ENCODE peak calls at places on chromosomes 1 and 21, in four cellular contexts. One of them, this sample, is unnamed.

GRCh38 chr21:31482460-31482859 is 138.4 kb upstream of the TIAM1 start:
- DNase-seq in BJ: no peak
- DNase-seq in tibial artery: no peak
- DNase-seq in Caco-2: no peak
- DNase-seq in this sample: no peak

GRCh38 chr1:228272831-228273571 is 65.2 kb downstream of the OBSCN start:
- DNase-seq in BJ: no peak
- DNase-seq in tibial artery: no peak
- DNase-seq in Caco-2: peak; percentile 31
- DNase-seq in this sample: no peak

GRCh38 chr1:112744019-112744578 is 29.0 kb upstream of the PPM1J start:
- DNase-seq in BJ: no peak
- DNase-seq in tibial artery: no peak
- DNase-seq in Caco-2: no peak
- DNase-seq in this sample: no peak

GRCh38 chr1:151949371-151950193 is 40.3 kb upstream of the THEM4 start:
- DNase-seq in BJ: no peak
- DNase-seq in tibial artery: no peak
- DNase-seq in Caco-2: no peak
- DNase-seq in this sample: no peak

GRCh38 chr1:26019641-26020315 is 1.8 kb upstream of the EXTL1 start:
- DNase-seq in BJ: no peak
- DNase-seq in tibial artery: no peak
- DNase-seq in Caco-2: no peak
- DNase-seq in this sample: no peak

GRCh38 chr21:46325073-46325912 is 1.3 kb downstream of the PCNT start:
- DNase-seq in BJ: no peak
- DNase-seq in tibial artery: peak; percentile 20
- DNase-seq in Caco-2: peak; percentile 73
- DNase-seq in this sample: peak; percentile 10

GRCh38 chr1:100538935-100539835 is 1.2 kb downstream of the GPR88 start:
- DNase-seq in BJ: no peak
- DNase-seq in tibial artery: no peak
- DNase-seq in Caco-2: no peak
- DNase-seq in this sample: no peak

GRCh38 chr1:8807004-8807403 is 10.4 kb downstream of the RERE start:
- DNase-seq in BJ: no peak
- DNase-seq in tibial artery: no peak
- DNase-seq in Caco-2: no peak
- DNase-seq in this sample: no peak

GRCh38 chr1:211420389-211420788 is 71.6 kb downstream of the RD3 start:
- DNase-seq in BJ: no peak
- DNase-seq in tibial artery: no peak
- DNase-seq in Caco-2: no peak
- DNase-seq in this sample: no peak

GRCh38 chr21:33775100-33775828 is 133.0 kb downstream of the ITSN1 start:
- DNase-seq in BJ: no peak
- DNase-seq in tibial artery: no peak
- DNase-seq in Caco-2: no peak
- DNase-seq in this sample: no peak

GRCh38 chr1:95326023-95326422 is 92.0 kb downstream of the RWDD3 start:
- DNase-seq in BJ: no peak
- DNase-seq in tibial artery: no peak
- DNase-seq in Caco-2: no peak
- DNase-seq in this sample: no peak

GRCh38 chr1:206442101-206442500 is 28.2 kb upstream of the IKBKE start:
- DNase-seq in BJ: no peak
- DNase-seq in tibial artery: no peak
- DNase-seq in Caco-2: no peak
- DNase-seq in this sample: no peak

GRCh38 chr1:200890818-200891773 is 3.6 kb upstream of the INAVA start:
- DNase-seq in BJ: no peak
- DNase-seq in tibial artery: no peak
- DNase-seq in Caco-2: peak; percentile 95
- DNase-seq in this sample: no peak

GRCh38 chr1:114448370-114448769 is 62.6 kb downstream of the TRIM33 start:
- DNase-seq in BJ: no peak
- DNase-seq in tibial artery: no peak
- DNase-seq in Caco-2: no peak
- DNase-seq in this sample: no peak

GRCh38 chr1:201385299-201385891 is 7.9 kb upstream of the TNNT2 start:
- DNase-seq in BJ: no peak
- DNase-seq in tibial artery: peak; percentile 28
- DNase-seq in Caco-2: peak; percentile 80
- DNase-seq in this sample: no peak

GRCh38 chr1:3323021-3323790 is 131.3 kb upstream of the ARHGEF16 start:
- DNase-seq in BJ: no peak
- DNase-seq in tibial artery: no peak
- DNase-seq in Caco-2: peak; percentile 72
- DNase-seq in this sample: no peak

GRCh38 chr1:182246783-182247182 is 144.8 kb downstream of the GLUL start:
- DNase-seq in BJ: no peak
- DNase-seq in tibial artery: no peak
- DNase-seq in Caco-2: no peak
- DNase-seq in this sample: no peak

GRCh38 chr1:94332516-94332915 is 85.7 kb upstream of the ABCD3 start:
- DNase-seq in BJ: no peak
- DNase-seq in tibial artery: no peak
- DNase-seq in Caco-2: no peak
- DNase-seq in this sample: no peak

GRCh38 chr1:52713590-52713989 is 12.7 kb upstream of the ZYG11B start:
- DNase-seq in BJ: no peak
- DNase-seq in tibial artery: no peak
- DNase-seq in Caco-2: no peak
- DNase-seq in this sample: no peak

GRCh38 chr1:47893412-47893811 is 103.8 kb downstream of the TRABD2B start:
- DNase-seq in BJ: no peak
- DNase-seq in tibial artery: no peak
- DNase-seq in Caco-2: no peak
- DNase-seq in this sample: no peak

GRCh38 chr1:80531182-80531581 is 1269.6 kb upstream of the ADGRL2 start:
- DNase-seq in BJ: no peak
- DNase-seq in tibial artery: no peak
- DNase-seq in Caco-2: no peak
- DNase-seq in this sample: no peak

GRCh38 chr1:117676615-117677130 is 70.8 kb downstream of the TENT5C start:
- DNase-seq in BJ: no peak
- DNase-seq in tibial artery: no peak
- DNase-seq in Caco-2: no peak
- DNase-seq in this sample: no peak
- TF ChIP-seq CTCF in BJ: no peak
- TF ChIP-seq CTCF in tibial artery: no peak
- TF ChIP-seq CTCF in Caco-2: no peak
- TF ChIP-seq CTCF in this sample: no peak

DNA sequence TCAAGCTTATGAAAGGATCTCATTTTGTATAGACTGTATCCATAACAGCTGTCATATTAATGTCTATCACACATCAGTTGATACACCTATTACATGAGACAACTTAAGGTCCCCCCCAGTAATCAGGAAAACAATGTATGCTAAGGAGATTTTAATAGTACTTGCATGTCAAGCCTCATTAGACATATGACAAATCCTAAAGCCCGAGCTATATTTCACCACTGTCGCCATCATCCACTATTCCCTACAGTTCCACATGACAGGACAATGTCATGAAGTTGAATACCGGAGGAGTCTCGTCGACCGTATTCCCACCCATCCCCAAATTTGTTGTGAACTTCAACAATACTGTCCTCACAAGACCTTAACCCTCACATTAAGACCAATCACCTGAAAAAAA is 3.4 kb downstream of the HMGN1 start:
- DNase-seq in BJ: no peak
- DNase-seq in tibial artery: no peak
- DNase-seq in Caco-2: no peak
- DNase-seq in this sample: no peak
- H3K4me3 ChIP-seq in BJ: no peak overlapping the region
- H3K4me3 ChIP-seq in tibial artery: no peak overlapping the region
- H3K4me3 ChIP-seq in Caco-2: no peak overlapping the region
- H3K4me3 ChIP-seq in this sample: no peak overlapping the region

GRCh38 chr21:21101911-21102310 is 103.7 kb downstream of the NCAM2 start:
- DNase-seq in BJ: no peak
- DNase-seq in tibial artery: no peak
- DNase-seq in Caco-2: peak; percentile 39
- DNase-seq in this sample: no peak
- TF ChIP-seq CTCF in BJ: no peak
- TF ChIP-seq CTCF in tibial artery: no peak
- TF ChIP-seq CTCF in Caco-2: peak; percentile 34
- TF ChIP-seq CTCF in this sample: peak; percentile 40

DNA sequence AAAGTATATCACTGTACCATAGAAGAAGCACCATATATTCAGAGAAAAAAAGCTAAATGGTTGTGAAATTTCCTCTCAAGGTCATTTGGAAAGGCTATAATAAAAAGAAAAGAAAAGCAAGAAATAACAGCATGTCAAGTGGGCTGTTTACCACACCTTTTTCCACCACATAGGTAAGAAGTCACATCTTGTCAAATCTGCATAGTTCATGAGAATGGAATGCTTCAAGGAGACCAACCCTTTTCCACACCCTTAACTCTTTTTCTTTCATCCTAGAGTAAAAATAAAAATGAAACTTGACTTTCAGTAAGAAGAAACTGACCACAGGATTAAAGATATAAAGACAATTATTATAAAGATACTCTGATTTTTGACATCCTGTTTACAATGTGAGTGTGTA is 91.2 kb downstream of the ATP6V1G3 start:
- DNase-seq in BJ: no peak
- DNase-seq in tibial artery: no peak
- DNase-seq in Caco-2: no peak
- DNase-seq in this sample: no peak
- H3K4me3 ChIP-seq in BJ: no peak overlapping the region
- H3K4me3 ChIP-seq in tibial artery: no peak overlapping the region
- H3K4me3 ChIP-seq in Caco-2: no peak overlapping the region
- H3K4me3 ChIP-seq in this sample: no peak overlapping the region

DNA sequence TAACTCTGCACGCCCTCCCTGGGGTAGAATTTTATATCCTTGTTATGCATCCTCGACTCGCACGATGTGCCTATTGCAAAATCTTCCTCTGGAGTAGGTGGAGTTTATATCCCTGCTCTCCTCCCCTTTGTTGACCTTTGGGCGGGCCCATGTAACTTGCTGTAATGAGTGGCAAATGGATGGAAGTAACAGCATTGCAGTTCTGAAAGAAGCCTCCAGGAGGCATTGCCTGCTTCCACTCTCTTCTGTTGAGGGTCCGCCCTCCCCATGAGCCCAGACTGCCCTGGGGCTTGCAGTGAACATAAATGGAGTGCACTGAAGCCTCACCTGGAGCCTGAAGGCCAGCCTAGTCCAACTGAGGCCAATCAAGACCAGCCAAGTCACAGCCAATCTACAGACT is 62.2 kb upstream of the GRIK3 start:
- DNase-seq in BJ: no peak
- DNase-seq in tibial artery: no peak
- DNase-seq in Caco-2: no peak
- DNase-seq in this sample: no peak
- TF ChIP-seq CTCF in BJ: no peak
- TF ChIP-seq CTCF in tibial artery: no peak
- TF ChIP-seq CTCF in Caco-2: no peak
- TF ChIP-seq CTCF in this sample: peak; percentile 21

GRCh38 chr1:153789478-153790148 is 14.4 kb downstream of the SLC27A3 start:
- DNase-seq in BJ: no peak
- DNase-seq in tibial artery: no peak
- DNase-seq in Caco-2: no peak
- DNase-seq in this sample: no peak
- H3K4me3 ChIP-seq in BJ: no peak overlapping the region
- H3K4me3 ChIP-seq in tibial artery: peak overlapping the region; percentile 48
- H3K4me3 ChIP-seq in Caco-2: no peak overlapping the region
- H3K4me3 ChIP-seq in this sample: no peak overlapping the region